ENCODE peak calls at places on chromosomes 7 and 10, in ten cellular contexts. J is GM13976; N is RWPE2; G is stimulated activated CD8-positive, alpha-beta memory T cell treated with anti-CD3 and anti-CD28 coated beads, Interleukin-7, amount 100 ng/mL, for 1 hour; B is amygdala; D is brain pericyte; W is occipital lobe; H is 8988T; U is PC-3; Q is left ventricle myocardium inferior. X is an unnamed sample.
A peak's percentile ranks its signal among the peaks of the same experiment; 100 is the strongest.

GRCh38 chr10:43000021-43000411 is 76.9 kb upstream of the RET start:
- DNase-seq in J (no peak), N (no peak), G (no peak), B (no peak), D (no peak), W (no peak), H (no peak), U (no peak), Q (no peak), X (no peak)

GRCh38 chr7:45069444-45070253 is 19.1 kb downstream of the NACAD start:
- DNase-seq in J (peak; percentile 32), N (no peak), G (no peak), B (no peak), D (no peak), W (no peak), H (no peak), U (no peak), Q (no peak), X (no peak)

GRCh38 chr7:129362528-129362927 is 71.7 kb upstream of the STRIP2 start:
- DNase-seq in J (no peak), N (no peak), G (no peak), B (no peak), D (no peak), W (no peak), H (no peak), U (no peak), Q (no peak), X (no peak)

GRCh38 chr10:88499569-88500470 is 83.3 kb downstream of the RNLS start:
- DNase-seq in J (no peak), N (no peak), G (no peak), B (no peak), D (no peak), W (no peak), H (no peak), U (no peak), Q (no peak), X (no peak)

GRCh38 chr10:77406764-77407430 is 230.7 kb downstream of the KCNMA1 start:
- DNase-seq in J (no peak), N (no peak), G (no peak), B (no peak), D (no peak), W (no peak), H (no peak), U (no peak), Q (no peak), X (no peak)

GRCh38 chr10:114541081-114541833 is 116.8 kb downstream of the ABLIM1 start:
- DNase-seq in J (no peak), N (no peak), G (peak; percentile 42), B (no peak), D (no peak), W (no peak), H (no peak), U (peak; percentile 62), Q (peak; percentile 62), X (peak; percentile 69)

GRCh38 chr7:128000048-128000447 is 31.2 kb downstream of the LRRC4 start:
- DNase-seq in J (no peak), N (no peak), G (no peak), B (no peak), D (no peak), W (no peak), H (no peak), U (no peak), Q (no peak), X (no peak)

GRCh38 chr7:96407427-96407826 is 85.5 kb upstream of the SLC25A13 start:
- DNase-seq in J (no peak), N (no peak), G (no peak), B (no peak), D (no peak), W (no peak), H (no peak), U (peak; percentile 36), Q (no peak), X (no peak)

GRCh38 chr10:96974348-96974747 is 142.2 kb downstream of the LCOR start:
- DNase-seq in J (no peak), N (no peak), G (no peak), B (no peak), D (no peak), W (no peak), H (no peak), U (no peak), Q (no peak), X (no peak)

GRCh38 chr7:20474244-20474643 is 141.2 kb upstream of the ABCB5 start:
- DNase-seq in J (no peak), N (no peak), G (no peak), B (no peak), D (no peak), W (no peak), H (no peak), U (no peak), Q (no peak), X (no peak)

GRCh38 chr10:29200280-29200679 is 88.6 kb upstream of the LYZL1 start:
- DNase-seq in J (no peak), N (no peak), G (no peak), B (no peak), D (no peak), W (no peak), H (no peak), U (no peak), Q (no peak), X (no peak)

GRCh38 chr10:71999360-72000072 is 35.3 kb downstream of the CHST3 start:
- DNase-seq in J (no peak), N (no peak), G (no peak), B (peak; percentile 78), D (peak; percentile 93), W (peak; percentile 64), H (no peak), U (no peak), Q (peak; percentile 85), X (peak; percentile 88)

GRCh38 chr10:44383749-44384600 is 922 bp downstream of the CXCL12 start:
- DNase-seq in J (no peak), N (peak; percentile 37), G (no peak), B (no peak), D (no peak), W (no peak), H (no peak), U (no peak), Q (peak; percentile 51), X (peak; percentile 72)

GRCh38 chr7:35995334-35995733 is 157.7 kb upstream of the EEPD1 start:
- DNase-seq in J (no peak), N (no peak), G (no peak), B (no peak), D (no peak), W (no peak), H (no peak), U (no peak), Q (no peak), X (no peak)

GRCh38 chr10:93080350-93081046 is 6.8 kb downstream of the CYP26A1 start:
- DNase-seq in J (peak; percentile 88), N (no peak), G (peak; percentile 19), B (peak; percentile 50), D (no peak), W (peak; percentile 16), H (no peak), U (peak; percentile 48), Q (peak; percentile 36), X (peak; percentile 50)

GRCh38 chr10:70672993-70673928 is 955 bp downstream of the ADAMTS14 start:
- DNase-seq in J (peak; percentile 29), N (no peak), G (no peak), B (no peak), D (peak; percentile 73), W (no peak), H (no peak), U (peak; percentile 92), Q (peak; percentile 53), X (peak; percentile 70)

GRCh38 chr7:70148997-70149396 is 550.7 kb downstream of the AUTS2 start:
- DNase-seq in J (no peak), N (no peak), G (no peak), B (no peak), D (no peak), W (no peak), H (no peak), U (no peak), Q (no peak), X (no peak)

GRCh38 chr7:141785711-141786552 is 4.1 kb upstream of the TAS2R5 start:
- DNase-seq in J (peak; percentile 75), N (no peak), G (no peak), B (peak; percentile 7), D (peak; percentile 12), W (no peak), H (no peak), U (peak; percentile 69), Q (no peak), X (no peak)

GRCh38 chr7:146346096-146346495 is 229.5 kb downstream of the CNTNAP2 start:
- DNase-seq in J (no peak), N (no peak), G (no peak), B (no peak), D (no peak), W (no peak), H (no peak), U (no peak), Q (no peak), X (no peak)

GRCh38 chr7:66169616-66170015 is 35.5 kb upstream of the TPST1 start:
- DNase-seq in J (no peak), N (no peak), G (no peak), B (no peak), D (no peak), W (no peak), H (no peak), U (no peak), Q (no peak), X (no peak)

GRCh38 chr7:158586499-158587191 is 978 bp downstream of the PTPRN2 start:
- DNase-seq in J (no peak), N (no peak), G (no peak), B (no peak), D (no peak), W (peak; percentile 30), H (no peak), U (no peak), Q (no peak), X (no peak)

GRCh38 chr7:155469311-155470185 is 11.6 kb downstream of the EN2 start:
- DNase-seq in J (no peak), N (peak; percentile 36), G (no peak), B (no peak), D (no peak), W (no peak), H (no peak), U (no peak), Q (no peak), X (peak; percentile 7)

GRCh38 chr10:5450605-5451384 is 38.4 kb downstream of the NET1 start:
- DNase-seq in J (no peak), N (no peak), G (no peak), B (no peak), D (no peak), W (no peak), H (no peak), U (no peak), Q (no peak), X (no peak)